ENCODE peak calls at places on chromosomes 3 and 15, in nine cellular contexts. One of them, this sample, is unnamed.

GRCh38 chr3:193377591-193377990 is 962 bp downstream of the ATP13A5 start:
- DNase-seq in A549: no peak
- DNase-seq in H1: no peak
- DNase-seq in SK-N-SH: no peak
- DNase-seq in K562: no peak
- DNase-seq in endothelial cell of umbilical vein: peak
- DNase-seq in WTC11: no peak
- DNase-seq in GM12878: no peak
- DNase-seq in HCT116: no peak
- DNase-seq in this sample: no peak

GRCh38 chr3:57757642-57758297 is 1.7 kb downstream of the SLMAP start:
- DNase-seq in K562: no peak
- DNase-seq in GM12878: no peak
- DNase-seq in H1: no peak
- DNase-seq in A549: peak
- DNase-seq in HCT116: no peak
- DNase-seq in SK-N-SH: peak
- DNase-seq in endothelial cell of umbilical vein: peak
- DNase-seq in WTC11: no peak
- DNase-seq in this sample: peak

GRCh38 chr15:101024111-101024695 is 105.0 kb downstream of the LRRK1 start:
- DNase-seq in GM12878: no peak
- DNase-seq in K562: no peak
- DNase-seq in SK-N-SH: no peak
- DNase-seq in HCT116: no peak
- DNase-seq in A549: no peak
- DNase-seq in endothelial cell of umbilical vein: no peak
- DNase-seq in WTC11: no peak
- DNase-seq in H1: no peak
- DNase-seq in this sample: no peak

GRCh38 chr3:192758654-192759053 is 31.3 kb upstream of the FGF12 start:
- DNase-seq in HCT116: no peak
- DNase-seq in SK-N-SH: no peak
- DNase-seq in K562: no peak
- DNase-seq in GM12878: no peak
- DNase-seq in WTC11: no peak
- DNase-seq in A549: no peak
- DNase-seq in H1: no peak
- DNase-seq in endothelial cell of umbilical vein: no peak
- DNase-seq in this sample: no peak

GRCh38 chr3:184591789-184592188 is 30.2 kb downstream of the EPHB3 start:
- DNase-seq in SK-N-SH: no peak
- DNase-seq in HCT116: no peak
- DNase-seq in H1: no peak
- DNase-seq in GM12878: no peak
- DNase-seq in K562: no peak
- DNase-seq in A549: no peak
- DNase-seq in WTC11: no peak
- DNase-seq in endothelial cell of umbilical vein: no peak
- DNase-seq in this sample: no peak

GRCh38 chr3:148648685-148649352 is 48.9 kb upstream of the AGTR1 start:
- DNase-seq in K562: no peak
- DNase-seq in endothelial cell of umbilical vein: no peak
- DNase-seq in SK-N-SH: no peak
- DNase-seq in HCT116: no peak
- DNase-seq in WTC11: no peak
- DNase-seq in A549: peak
- DNase-seq in H1: no peak
- DNase-seq in GM12878: no peak
- DNase-seq in this sample: no peak

GRCh38 chr15:52143862-52144261 is 31.3 kb upstream of the BCL2L10 start:
- DNase-seq in GM12878: no peak
- DNase-seq in H1: no peak
- DNase-seq in WTC11: no peak
- DNase-seq in endothelial cell of umbilical vein: no peak
- DNase-seq in SK-N-SH: no peak
- DNase-seq in A549: peak
- DNase-seq in K562: peak
- DNase-seq in HCT116: no peak
- DNase-seq in this sample: peak

GRCh38 chr15:27828721-27829120 is 270.4 kb downstream of the OCA2 start:
- DNase-seq in WTC11: no peak
- DNase-seq in GM12878: no peak
- DNase-seq in SK-N-SH: no peak
- DNase-seq in H1: no peak
- DNase-seq in K562: no peak
- DNase-seq in A549: no peak
- DNase-seq in HCT116: no peak
- DNase-seq in endothelial cell of umbilical vein: no peak
- DNase-seq in this sample: no peak

GRCh38 chr3:134641671-134642300 is 9.0 kb downstream of the KY start:
- DNase-seq in WTC11: no peak
- DNase-seq in GM12878: no peak
- DNase-seq in endothelial cell of umbilical vein: no peak
- DNase-seq in H1: no peak
- DNase-seq in HCT116: no peak
- DNase-seq in A549: no peak
- DNase-seq in SK-N-SH: no peak
- DNase-seq in K562: no peak
- DNase-seq in this sample: no peak

GRCh38 chr3:46897031-46897430 is 19.5 kb downstream of the PTH1R start:
- DNase-seq in A549: no peak
- DNase-seq in SK-N-SH: no peak
- DNase-seq in WTC11: no peak
- DNase-seq in HCT116: no peak
- DNase-seq in GM12878: no peak
- DNase-seq in endothelial cell of umbilical vein: no peak
- DNase-seq in K562: no peak
- DNase-seq in H1: no peak
- DNase-seq in this sample: no peak

GRCh38 chr3:10702961-10703740 is 112.9 kb upstream of the SLC6A11 start:
- DNase-seq in SK-N-SH: peak
- DNase-seq in WTC11: peak
- DNase-seq in endothelial cell of umbilical vein: peak
- DNase-seq in GM12878: no peak
- DNase-seq in A549: no peak
- DNase-seq in HCT116: peak
- DNase-seq in H1: peak
- DNase-seq in K562: peak
- DNase-seq in this sample: no peak

GRCh38 chr15:51024735-51025453 is 69.8 kb downstream of the TNFAIP8L3 start:
- DNase-seq in WTC11: no peak
- DNase-seq in H1: no peak
- DNase-seq in SK-N-SH: no peak
- DNase-seq in GM12878: no peak
- DNase-seq in HCT116: no peak
- DNase-seq in K562: no peak
- DNase-seq in endothelial cell of umbilical vein: no peak
- DNase-seq in A549: no peak
- DNase-seq in this sample: no peak
- TF ChIP-seq MAX in WTC11: no peak
- TF ChIP-seq MAX in H1: no peak
- TF ChIP-seq MAX in SK-N-SH: no peak
- TF ChIP-seq MAX in GM12878: no peak
- TF ChIP-seq MAX in HCT116: no peak
- TF ChIP-seq MAX in K562: no peak
- TF ChIP-seq MAX in endothelial cell of umbilical vein: no peak
- TF ChIP-seq MAX in A549: no peak
- TF ChIP-seq MAX in this sample: no peak

DNA sequence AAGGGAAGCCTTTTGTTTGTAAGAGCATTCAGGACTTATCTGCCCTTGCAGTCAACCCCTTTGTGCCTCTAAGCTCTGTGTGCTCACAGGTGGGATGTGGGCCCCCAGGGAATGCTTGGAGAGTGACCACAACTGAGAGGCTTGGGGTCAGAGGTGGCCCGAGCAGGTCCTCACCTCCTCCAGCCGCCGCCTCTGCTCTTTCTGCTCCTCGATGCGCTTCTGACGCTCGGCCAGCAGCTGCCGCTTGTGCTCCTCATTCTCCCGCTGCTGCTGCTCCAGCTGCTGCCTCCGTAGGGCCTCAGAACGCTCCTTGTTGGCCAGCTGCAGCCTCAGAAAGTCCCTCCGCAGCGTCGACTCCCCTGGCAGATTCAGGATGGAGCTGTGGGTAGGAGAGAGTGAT is 130.8 kb upstream of the SLC2A2 start:
- DNase-seq in K562: no peak
- DNase-seq in HCT116: no peak
- DNase-seq in SK-N-SH: no peak
- DNase-seq in endothelial cell of umbilical vein: no peak
- DNase-seq in WTC11: peak
- DNase-seq in A549: no peak
- DNase-seq in H1: no peak
- DNase-seq in GM12878: no peak
- DNase-seq in this sample: peak
- TF ChIP-seq MAX in K562: no peak
- TF ChIP-seq MAX in HCT116: no peak
- TF ChIP-seq MAX in SK-N-SH: no peak
- TF ChIP-seq MAX in endothelial cell of umbilical vein: no peak
- TF ChIP-seq MAX in WTC11: no peak
- TF ChIP-seq MAX in A549: no peak
- TF ChIP-seq MAX in H1: no peak
- TF ChIP-seq MAX in GM12878: no peak
- TF ChIP-seq MAX in this sample: peak

DNA sequence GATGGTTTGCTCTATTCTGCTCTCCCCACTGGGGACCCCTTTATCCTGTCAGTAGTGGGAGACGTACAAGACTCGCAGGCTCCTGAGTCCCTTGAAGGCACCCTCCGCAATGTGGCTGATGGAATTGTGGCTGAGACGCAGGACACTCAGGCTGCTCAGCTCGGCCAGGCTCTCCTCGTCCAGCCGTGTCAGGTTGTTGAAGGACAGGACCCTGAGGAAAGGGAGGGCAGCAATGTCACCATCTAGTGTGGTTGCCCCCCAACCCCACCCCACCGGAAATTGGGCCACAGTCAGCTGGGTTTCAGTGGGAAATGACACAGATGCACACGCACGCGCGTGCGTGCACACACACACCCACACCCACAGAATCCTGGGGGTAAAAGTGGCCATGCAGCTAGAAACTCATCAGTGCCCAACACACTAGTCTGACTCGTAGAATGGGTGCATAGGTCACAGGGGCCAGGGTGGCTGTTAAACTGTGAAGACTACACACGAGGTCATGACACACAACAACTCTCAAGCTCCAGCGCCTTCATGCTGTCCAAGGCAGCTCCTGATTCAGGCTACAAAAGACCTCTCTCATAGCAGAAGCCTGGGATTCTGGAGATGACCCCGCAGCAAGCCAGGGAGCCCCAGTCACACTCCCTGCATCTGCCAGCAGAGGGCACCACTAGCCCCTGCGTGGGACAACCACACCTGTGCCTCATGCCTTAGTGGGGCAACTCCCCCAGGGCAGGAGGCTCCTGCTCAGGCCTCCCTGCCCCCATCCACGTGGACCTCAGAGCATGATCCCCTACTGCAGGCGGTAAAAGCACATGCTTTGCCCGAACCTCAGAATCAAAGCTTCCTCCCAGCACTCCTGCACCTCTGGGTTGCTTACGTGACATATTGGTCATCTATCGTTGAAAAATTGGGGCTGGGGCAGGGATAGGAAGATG is 93.3 kb downstream of the LRIG1 start:
- DNase-seq in H1: peak
- DNase-seq in endothelial cell of umbilical vein: peak
- DNase-seq in HCT116: peak
- DNase-seq in SK-N-SH: peak
- DNase-seq in WTC11: peak
- DNase-seq in GM12878: no peak
- DNase-seq in A549: peak
- DNase-seq in K562: peak
- DNase-seq in this sample: peak
- TF ChIP-seq MAX in H1: peak
- TF ChIP-seq MAX in endothelial cell of umbilical vein: peak
- TF ChIP-seq MAX in HCT116: peak
- TF ChIP-seq MAX in SK-N-SH: no peak
- TF ChIP-seq MAX in WTC11: peak
- TF ChIP-seq MAX in GM12878: no peak
- TF ChIP-seq MAX in A549: no peak
- TF ChIP-seq MAX in K562: no peak
- TF ChIP-seq MAX in this sample: peak

GRCh38 chr3:120147072-120147871 is 53.0 kb upstream of the GSK3B start:
- DNase-seq in GM12878: no peak
- DNase-seq in A549: peak
- DNase-seq in endothelial cell of umbilical vein: peak
- DNase-seq in HCT116: no peak
- DNase-seq in H1: no peak
- DNase-seq in K562: no peak
- DNase-seq in SK-N-SH: no peak
- DNase-seq in WTC11: peak
- DNase-seq in this sample: peak
- TF ChIP-seq MAX in GM12878: no peak
- TF ChIP-seq MAX in A549: no peak
- TF ChIP-seq MAX in endothelial cell of umbilical vein: no peak
- TF ChIP-seq MAX in HCT116: no peak
- TF ChIP-seq MAX in H1: no peak
- TF ChIP-seq MAX in K562: no peak
- TF ChIP-seq MAX in SK-N-SH: no peak
- TF ChIP-seq MAX in WTC11: no peak
- TF ChIP-seq MAX in this sample: no peak

DNA sequence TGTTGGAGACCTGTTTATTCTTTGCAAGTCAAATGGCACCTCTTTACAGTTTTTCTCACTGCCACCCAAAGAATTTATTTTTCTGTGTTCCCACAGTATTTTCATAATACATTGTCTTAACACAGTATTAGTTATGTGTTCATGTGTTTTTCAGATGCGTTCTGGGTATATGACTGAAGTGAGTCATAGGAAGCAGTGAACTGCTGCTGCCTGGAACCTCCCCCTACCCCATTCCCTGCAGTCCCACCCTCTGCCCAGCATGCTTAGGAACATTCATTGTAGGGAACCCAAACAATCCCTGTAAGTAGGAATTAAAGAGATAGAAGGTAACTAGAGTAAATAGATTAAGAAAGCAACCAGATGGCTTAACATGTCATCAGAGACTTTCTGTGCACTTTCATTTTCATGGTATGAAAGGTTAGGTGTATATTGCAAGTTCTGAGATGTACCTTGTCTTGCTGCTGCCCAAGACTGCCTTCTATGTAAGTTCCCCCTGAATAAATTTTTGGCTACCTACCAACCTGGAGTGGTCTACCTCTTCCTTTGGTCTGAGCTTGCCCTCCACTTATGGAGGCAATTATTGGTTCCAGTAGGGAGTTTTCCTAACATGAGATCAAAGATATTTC is 21.9 kb upstream of the SQOR start:
- DNase-seq in A549: no peak
- DNase-seq in H1: no peak
- DNase-seq in GM12878: no peak
- DNase-seq in SK-N-SH: no peak
- DNase-seq in K562: no peak
- DNase-seq in WTC11: no peak
- DNase-seq in HCT116: no peak
- DNase-seq in endothelial cell of umbilical vein: peak
- DNase-seq in this sample: no peak
- TF ChIP-seq MAX in A549: no peak
- TF ChIP-seq MAX in H1: no peak
- TF ChIP-seq MAX in GM12878: no peak
- TF ChIP-seq MAX in SK-N-SH: no peak
- TF ChIP-seq MAX in K562: no peak
- TF ChIP-seq MAX in WTC11: no peak
- TF ChIP-seq MAX in HCT116: no peak
- TF ChIP-seq MAX in endothelial cell of umbilical vein: no peak
- TF ChIP-seq MAX in this sample: no peak

This sample was measured in HepG2.